ENCODE peak calls at places on chromosomes 2 and 18, in eight cellular contexts. V is lung, Q is fibroblast of pulmonary artery, X is sigmoid colon, D is astrocyte of the spinal cord, O is K562, T is ovary, C is BJ. Z is an unnamed sample.
A peak's percentile ranks its signal among the peaks of the same experiment; 100 is the strongest.

GRCh38 chr18:27008575-27008974 is 143.1 kb upstream of the AQP4 start:
- DNase-seq in T (no peak), Q (no peak), O (no peak), X (no peak), D (no peak), V (no peak), C (no peak), Z (no peak)

GRCh38 chr18:73099759-73100158 is 232.0 kb upstream of the NETO1 start:
- DNase-seq in D (no peak), V (no peak), C (no peak), O (no peak), T (no peak), X (no peak), Q (no peak), Z (no peak)

GRCh38 chr2:227942021-227942420 is 70.6 kb downstream of the DAW1 start:
- DNase-seq in Q (no peak), T (no peak), O (no peak), C (no peak), X (no peak), V (no peak), D (no peak), Z (no peak)

GRCh38 chr2:216632952-216633615 is at the start of gene IGFBP2:
- DNase-seq in T (peak; percentile 42), V (no peak), O (no peak), D (peak; percentile 60), C (no peak), Q (no peak), X (no peak), Z (no peak)

GRCh38 chr2:96318723-96319122 is 6.4 kb upstream of the ITPRIPL1 start:
- DNase-seq in C (no peak), T (no peak), D (no peak), Q (no peak), V (no peak), X (no peak), O (no peak), Z (peak; percentile 3)

GRCh38 chr2:128607440-128607839 is 288.8 kb upstream of the HS6ST1 start:
- DNase-seq in D (no peak), T (no peak), V (no peak), C (no peak), X (peak; percentile 55), Q (no peak), O (no peak), Z (no peak)

GRCh38 chr2:141992695-141993094 is 138.1 kb downstream of the LRP1B start:
- DNase-seq in X (no peak), T (no peak), V (no peak), O (no peak), Q (no peak), C (no peak), D (no peak), Z (no peak)

GRCh38 chr18:78641689-78642231 is 337.9 kb upstream of the SALL3 start:
- DNase-seq in V (no peak), C (no peak), T (no peak), D (no peak), Q (no peak), O (no peak), X (no peak), Z (peak; percentile 3)

GRCh38 chr2:28618221-28619141 is 122.6 kb downstream of the PLB1 start:
- DNase-seq in Q (no peak), C (no peak), V (no peak), D (no peak), X (no peak), O (no peak), T (no peak), Z (peak; percentile 62)

GRCh38 chr18:75635096-75635495 is 207.6 kb upstream of the SMIM21 start:
- DNase-seq in T (no peak), V (no peak), D (no peak), Q (no peak), C (no peak), X (no peak), O (no peak), Z (no peak)

GRCh38 chr2:15703365-15703869 is 111.7 kb downstream of the DDX1 start:
- DNase-seq in D (no peak), V (no peak), C (no peak), Q (no peak), T (no peak), O (no peak), X (no peak), Z (no peak)
- TF ChIP-seq CTCF in D (no peak), V (no peak), C (no peak), Q (no peak), T (no peak), O (no peak), X (no peak), Z (no peak)

DNA sequence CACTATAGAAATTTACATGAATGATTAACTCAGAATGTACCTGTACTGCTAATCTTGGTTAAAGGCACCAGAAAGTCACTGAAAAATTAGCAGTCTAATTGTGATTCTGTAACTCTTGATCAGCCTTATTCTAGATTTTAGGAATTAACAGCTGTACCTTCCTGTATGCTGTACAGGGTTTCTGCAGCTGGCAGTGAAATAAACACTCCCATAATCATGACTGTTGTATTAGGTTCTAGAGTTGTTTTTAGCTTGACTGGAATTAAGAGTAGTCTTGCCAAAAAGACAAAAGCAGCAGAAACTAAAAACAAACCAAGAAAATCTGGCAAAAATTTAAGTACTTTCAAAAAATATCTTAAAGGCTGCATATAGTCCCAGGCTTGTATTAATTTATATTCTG is 103.5 kb downstream of the SOS1 start:
- DNase-seq in V (no peak), T (no peak), X (no peak), C (no peak), D (no peak), Q (no peak), O (no peak), Z (no peak)
- H3K4me3 ChIP-seq in V (no peak overlapping the region), T (no peak overlapping the region), X (no peak overlapping the region), C (no peak overlapping the region), D (no peak overlapping the region), Q (no peak overlapping the region), O (no peak overlapping the region), Z (no peak overlapping the region)

GRCh38 chr2:101795033-101795432 is 97.5 kb downstream of the MAP4K4 start:
- DNase-seq in O (no peak), Q (no peak), T (no peak), V (no peak), X (no peak), D (no peak), C (no peak), Z (no peak)
- TF ChIP-seq CTCF in O (no peak), Q (no peak), T (no peak), V (no peak), X (no peak), D (no peak), C (no peak), Z (no peak)

DNA sequence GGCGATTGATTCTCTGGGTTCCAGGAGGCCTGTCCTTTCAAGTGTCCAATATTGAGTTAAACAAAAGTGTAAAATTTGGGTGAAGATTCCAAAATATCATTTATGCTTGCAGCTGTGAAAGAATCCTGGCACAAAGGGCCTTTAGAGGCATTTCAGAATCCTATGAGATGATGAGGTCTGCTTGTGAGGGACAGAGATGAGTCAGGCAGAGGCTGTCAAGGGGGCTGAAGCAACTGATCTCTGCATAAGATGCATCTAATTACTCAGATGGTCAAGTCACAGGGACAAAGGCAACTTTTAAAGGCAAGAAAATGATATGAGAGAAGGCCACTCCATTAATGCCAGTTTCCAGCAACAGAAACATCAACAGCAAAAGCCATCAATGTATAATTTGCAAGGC is 78.8 kb downstream of the FHOD3 start:
- DNase-seq in Q (peak; percentile 22), D (no peak), X (no peak), O (no peak), T (no peak), C (no peak), V (no peak), Z (no peak)
- H3K4me3 ChIP-seq in Q (no peak overlapping the region), D (no peak overlapping the region), X (no peak overlapping the region), O (no peak overlapping the region), T (no peak overlapping the region), C (no peak overlapping the region), V (no peak overlapping the region), Z (no peak overlapping the region)

GRCh38 chr2:42928692-42929576 is 136.6 kb upstream of the HAAO start:
- DNase-seq in D (no peak), O (peak; percentile 69), V (no peak), Q (peak; percentile 56), C (no peak), X (no peak), T (no peak), Z (no peak)
- TF ChIP-seq CTCF in D (peak; percentile 68), O (peak; percentile 81), V (no peak), Q (peak; percentile 59), C (peak; percentile 67), X (no peak), T (no peak), Z (no peak)

GRCh38 chr2:238862701-238863100 is 14.8 kb downstream of the TWIST2 start:
- DNase-seq in C (no peak), D (no peak), O (no peak), V (no peak), X (no peak), T (no peak), Q (no peak), Z (no peak)
- H3K4me3 ChIP-seq in C (peak overlapping the region; percentile 4), D (no peak overlapping the region), O (no peak overlapping the region), V (no peak overlapping the region), X (no peak overlapping the region), T (no peak overlapping the region), Q (no peak overlapping the region), Z (no peak overlapping the region)

GRCh38 chr2:230007931-230008707 is 60.6 kb downstream of the SLC16A14 start:
- DNase-seq in C (peak; percentile 17), D (peak; percentile 74), X (peak; percentile 82), T (peak; percentile 87), O (peak; percentile 46), Q (peak; percentile 86), V (peak; percentile 77), Z (peak; percentile 71)
- TF ChIP-seq CTCF in C (peak; percentile 80), D (peak; percentile 78), X (peak; percentile 73), T (peak; percentile 85), O (peak; percentile 69), Q (peak; percentile 78), V (peak; percentile 79), Z (peak; percentile 52)

DNA sequence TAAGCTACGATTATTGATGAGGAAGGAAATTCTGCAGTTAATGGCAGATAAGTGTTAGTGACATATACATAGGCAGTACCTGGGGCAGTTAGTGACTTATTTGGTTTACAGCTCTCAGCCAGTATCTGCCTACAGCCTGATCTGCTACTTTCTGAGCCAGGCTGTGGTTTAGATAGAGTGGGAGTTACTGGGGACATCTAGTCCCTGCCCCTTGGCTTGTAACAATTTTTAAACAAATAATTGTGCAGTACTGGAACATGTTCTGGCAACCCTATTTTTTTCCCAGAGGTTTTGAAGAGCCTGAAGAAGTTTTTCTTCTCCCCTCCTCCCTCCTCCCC is 2.3 kb downstream of the KIF5C start:
- DNase-seq in X (no peak), C (no peak), D (no peak), V (no peak), T (no peak), Q (no peak), O (no peak), Z (no peak)
- H3K4me3 ChIP-seq in X (no peak overlapping the region), C (no peak overlapping the region), D (no peak overlapping the region), V (no peak overlapping the region), T (no peak overlapping the region), Q (no peak overlapping the region), O (no peak overlapping the region), Z (no peak overlapping the region)

GRCh38 chr2:109052922-109053321 is 63.9 kb upstream of the EDAR start:
- DNase-seq in C (no peak), D (no peak), V (no peak), O (no peak), X (no peak), T (no peak), Q (no peak), Z (no peak)
- TF ChIP-seq CTCF in C (no peak), D (no peak), V (no peak), O (no peak), X (no peak), T (no peak), Q (no peak), Z (no peak)

Z was measured in tibial artery.